ENCODE peak calls at places on chromosomes 16 and 17, in five cellular contexts. T is suprapubic skin, X is A549, Q is tibial nerve, K is transverse colon. J is an unnamed sample.
A peak's percentile ranks its signal among the peaks of the same experiment; 100 is the strongest.

GRCh38 chr16:84509032-84509950 is 4.8 kb upstream of the MEAK7 start:
- DNase-seq in T (no peak), X (no peak), Q (no peak), K (no peak), J (no peak)

GRCh38 chr17:17935321-17936271 is 36.6 kb downstream of the TOM1L2 start:
- DNase-seq in T (no peak), X (peak; percentile 34), Q (no peak), K (peak; percentile 53), J (peak; percentile 73)

GRCh38 chr16:56910654-56911539 is 21.0 kb upstream of the HERPUD1 start:
- DNase-seq in T (no peak), X (no peak), Q (no peak), K (peak; percentile 67), J (no peak)

GRCh38 chr17:61218438-61218837 is 181.2 kb upstream of the TBX2 start:
- DNase-seq in T (no peak), X (no peak), Q (no peak), K (no peak), J (peak; percentile 25)

GRCh38 chr16:72740346-72740745 is 307.6 kb downstream of the ZFHX3 start:
- DNase-seq in T (no peak), X (no peak), Q (no peak), K (no peak), J (no peak)

GRCh38 chr17:33521784-33522183 is 228.7 kb upstream of the ASIC2 start:
- DNase-seq in T (no peak), X (peak; percentile 40), Q (no peak), K (no peak), J (no peak)

GRCh38 chr16:19185510-19185851 is 17.4 kb downstream of the SYT17 start:
- DNase-seq in T (no peak), X (no peak), Q (no peak), K (no peak), J (no peak)

GRCh38 chr16:4172070-4172469 is 55.8 kb upstream of the ADCY9 start:
- DNase-seq in T (no peak), X (no peak), Q (no peak), K (no peak), J (peak; percentile 35)

GRCh38 chr16:25063865-25064264 is 47.7 kb upstream of the LCMT1 start:
- DNase-seq in T (no peak), X (no peak), Q (no peak), K (no peak), J (no peak)

GRCh38 chr17:63483038-63483437 is 6.2 kb downstream of the ACE start:
- DNase-seq in T (no peak), X (no peak), Q (no peak), K (no peak), J (no peak)

DNA sequence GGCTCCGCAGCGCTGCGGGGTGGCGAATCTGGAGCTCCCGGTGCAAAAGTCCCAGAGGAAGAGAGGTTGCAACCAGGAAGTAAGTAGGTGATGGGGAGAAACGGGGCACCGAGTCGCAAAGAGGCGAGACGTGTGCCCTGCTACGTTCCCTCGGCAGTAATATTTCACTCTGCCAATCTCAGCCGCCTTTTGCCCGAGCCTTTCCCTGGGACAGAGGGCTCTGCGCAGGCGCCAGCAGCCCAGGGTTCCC is at the start of gene NR1D1:
- DNase-seq in T (no peak), X (no peak), Q (no peak), K (no peak), J (no peak)
- TF ChIP-seq POLR2A in T (peak; percentile 88), X (peak; percentile 68), Q (peak; percentile 96), K (peak; percentile 98), J (peak; percentile 95)

GRCh38 chr16:20901068-20901440 is 483 bp downstream of the LYRM1 start:
- DNase-seq in T (no peak), X (no peak), Q (no peak), K (no peak), J (no peak)
- TF ChIP-seq POLR2A in T (no peak), X (no peak), Q (no peak), K (peak; percentile 12), J (no peak)

GRCh38 chr17:37488607-37489196 is 989 bp upstream of the DUSP14 start:
- DNase-seq in T (peak; percentile 90), X (peak; percentile 93), Q (peak; percentile 38), K (peak; percentile 80), J (peak; percentile 92)

GRCh38 chr17:37490022-37490587 is 414 bp downstream of the DUSP14 start:
- DNase-seq in T (peak; percentile 88), X (peak; percentile 46), Q (peak; percentile 36), K (peak; percentile 61), J (no peak)

GRCh38 chr17:37488009-37488604 is 1.6 kb upstream of the DUSP14 start:
- DNase-seq in T (no peak), X (peak; percentile 97), Q (no peak), K (no peak), J (peak; percentile 85)

GRCh38 chr17:37490638-37491614 is 1.2 kb downstream of the DUSP14 start:
- DNase-seq in T (no peak), X (peak; percentile 90), Q (no peak), K (peak; percentile 28), J (peak; percentile 90)

GRCh38 chr17:37489197-37490001 is at the start of gene DUSP14:
- DNase-seq in T (peak; percentile 84), X (peak; percentile 90), Q (peak; percentile 37), K (peak; percentile 81), J (peak; percentile 82)
- TF ChIP-seq POLR2A in T (no peak), X (peak; percentile 78), Q (peak; percentile 68), K (peak; percentile 43), J (peak; percentile 83)

GRCh38 chr16:68084504-68085258 is 489 bp upstream of the NFATC3 start:
- DNase-seq in T (peak; percentile 94), X (peak; percentile 92), Q (peak; percentile 77), K (peak; percentile 92), J (no peak)
- TF ChIP-seq POLR2A in T (peak; percentile 65), X (peak; percentile 46), Q (peak; percentile 55), K (peak; percentile 64), J (no peak)

GRCh38 chr16:88783391-88784073 is 1.5 kb downstream of the PIEZO1 start:
- DNase-seq in T (no peak), X (no peak), Q (no peak), K (no peak), J (no peak)
- TF ChIP-seq POLR2A in T (no peak), X (no peak), Q (peak; percentile 31), K (no peak), J (no peak)

J was measured in H54.